ENCODE peak calls at places on chromosome 1, in seven cellular contexts. J is CD8-positive, alpha-beta memory T cell; N is NCI-H774; V is AG08396; P is activated T-helper 1 cell treated with Interleukin-2 at 50 U/mL for 16 hours; D is A172; W is NB4. M is an unnamed sample.

GRCh38 chr1:179788259-179788658 is 45.2 kb downstream of the FAM163A start:
- DNase-seq in V (no peak), W (no peak), J (no peak), N (no peak), P (no peak), D (no peak), M (no peak)

GRCh38 chr1:12179111-12179519 is 12.3 kb downstream of the TNFRSF1B start:
- DNase-seq in W (no peak), D (peak; percentile 58), N (no peak), V (peak; percentile 72), J (peak; percentile 90), P (peak; percentile 77), M (peak; percentile 87)

GRCh38 chr1:53092659-53093450 is 30.8 kb downstream of the PODN start:
- DNase-seq in N (no peak), V (no peak), P (no peak), W (no peak), D (no peak), J (no peak), M (no peak)

GRCh38 chr1:197027359-197027758 is 39.7 kb downstream of the F13B start:
- DNase-seq in W (no peak), P (no peak), N (no peak), J (no peak), D (no peak), V (no peak), M (no peak)

GRCh38 chr1:35622510-35623171 is 18.7 kb downstream of the PSMB2 start:
- DNase-seq in W (no peak), N (no peak), V (no peak), J (no peak), D (no peak), P (no peak), M (no peak)

GRCh38 chr1:93519196-93519825 is 71.4 kb downstream of the FNBP1L start:
- DNase-seq in D (peak; percentile 5), J (no peak), P (no peak), N (no peak), V (no peak), W (peak; percentile 17), M (peak; percentile 13)

GRCh38 chr1:243580072-243580471 is 270.0 kb downstream of the AKT3 start:
- DNase-seq in P (no peak), J (no peak), V (no peak), N (no peak), D (peak; percentile 46), W (no peak), M (peak; percentile 23)

GRCh38 chr1:5994713-5995621 is 2.7 kb upstream of the NPHP4 start:
- DNase-seq in N (no peak), V (no peak), W (no peak), P (peak; percentile 49), J (peak; percentile 78), D (no peak), M (no peak)

GRCh38 chr1:165807613-165808012 is 19.8 kb upstream of the UCK2 start:
- DNase-seq in W (no peak), N (no peak), D (no peak), P (no peak), J (no peak), V (no peak), M (no peak)

GRCh38 chr1:2411801-2412394 is 466 bp downstream of the PEX10 start:
- DNase-seq in W (no peak), N (no peak), P (no peak), J (no peak), D (no peak), V (peak; percentile 61), M (no peak)

GRCh38 chr1:43285269-43285986 is at the start of gene C1orf210:
- DNase-seq in N (peak; percentile 95), J (no peak), W (no peak), P (no peak), V (no peak), D (no peak), M (no peak)